ENCODE peak calls at places on chromosome 20, in eight cellular contexts. Q is prostate gland, S is K562, L is GM12892, D is breast epithelium, B is A549, H is H54, E is tibial nerve. U is an unnamed sample.
A peak's percentile ranks its signal among the peaks of the same experiment; 100 is the strongest.

GRCh38 chr20:37726321-37726720 is 32.5 kb downstream of the CTNNBL1 start:
- DNase-seq in Q (no peak), L (no peak), E (no peak), D (no peak), B (no peak), S (no peak), H (no peak), U (no peak)

GRCh38 chr20:5480824-5481600 is 164.3 kb upstream of the PROKR2 start:
- DNase-seq in L (no peak), B (no peak), D (no peak), Q (no peak), E (no peak), H (no peak), S (no peak), U (no peak)

GRCh38 chr20:1509237-1509636 is 18.0 kb upstream of the SIRPB2 start:
- DNase-seq in B (peak; percentile 26), E (no peak), Q (no peak), L (no peak), S (no peak), H (peak; percentile 10), D (no peak), U (no peak)

GRCh38 chr20:19757973-19758887 is at the start of gene RIN2:
- DNase-seq in H (peak; percentile 91), S (peak; percentile 7), B (peak; percentile 98), D (peak; percentile 89), Q (peak; percentile 94), E (peak; percentile 71), L (peak; percentile 18), U (no peak)

GRCh38 chr20:14062786-14063185 is 67.5 kb downstream of the MACROD2 start:
- DNase-seq in H (no peak), D (no peak), Q (no peak), L (no peak), S (no peak), E (no peak), B (no peak), U (no peak)

GRCh38 chr20:32336918-32337347 is 21.2 kb upstream of the ASXL1 start:
- DNase-seq in D (no peak), L (no peak), B (peak; percentile 44), S (peak; percentile 38), H (no peak), E (no peak), Q (no peak), U (peak; percentile 58)

GRCh38 chr20:54474866-54475265 is 527 bp upstream of the DOK5 start:
- DNase-seq in L (no peak), H (no peak), Q (no peak), D (no peak), S (no peak), E (no peak), B (no peak), U (no peak)

GRCh38 chr20:5845686-5846651 is 95.8 kb downstream of the SHLD1 start:
- DNase-seq in E (no peak), B (no peak), S (no peak), Q (no peak), D (no peak), L (no peak), H (no peak), U (no peak)

GRCh38 chr20:14991023-14991422 is 653.6 kb upstream of the FLRT3 start:
- DNase-seq in D (no peak), Q (no peak), B (no peak), L (no peak), E (no peak), S (no peak), H (no peak), U (no peak)

GRCh38 chr20:36311141-36311853 is 5.2 kb downstream of the DLGAP4 start:
- DNase-seq in S (no peak), B (no peak), D (no peak), E (no peak), Q (no peak), L (no peak), H (no peak), U (no peak)

GRCh38 chr20:18428490-18429173 is 38.2 kb downstream of the DZANK1 start:
- DNase-seq in H (no peak), E (no peak), L (no peak), D (no peak), S (no peak), Q (no peak), B (no peak), U (no peak)

DNA sequence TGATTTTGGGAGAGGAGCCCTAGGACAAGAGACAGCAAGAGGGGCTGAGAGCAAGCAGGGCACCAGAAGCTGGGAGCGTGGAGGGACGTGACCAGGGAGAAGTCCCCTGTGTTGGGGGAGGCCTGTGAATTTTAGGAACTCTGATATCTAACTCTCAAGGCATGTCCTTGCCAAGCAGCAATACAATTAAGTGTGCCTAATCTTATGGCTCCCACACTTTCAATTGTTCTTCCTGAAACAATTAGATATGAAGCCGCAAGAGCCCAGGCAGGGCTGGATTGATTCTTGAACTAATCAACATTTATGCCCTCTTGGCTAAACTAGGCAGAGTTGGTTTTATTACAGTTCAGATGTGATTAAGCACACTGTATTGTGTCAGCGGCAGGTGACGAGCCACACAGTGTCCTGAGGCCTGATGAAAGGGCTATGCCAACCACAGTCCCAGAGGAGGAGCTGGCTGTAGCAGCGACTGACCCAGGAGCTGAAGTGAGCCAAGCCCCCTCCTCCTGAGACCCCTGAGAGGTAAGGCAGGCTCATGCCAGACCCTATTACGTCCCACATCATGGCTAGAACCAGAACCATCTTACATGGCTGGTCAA is 4.2 kb upstream of the MAVS start:
- DNase-seq in Q (no peak), B (no peak), E (no peak), D (no peak), S (no peak), L (no peak), H (no peak), U (peak; percentile 61)
- TF ChIP-seq POLR2A in Q (no peak), B (no peak), E (no peak), D (no peak), S (no peak), L (no peak), H (no peak), U (no peak)

GRCh38 chr20:52054123-52054522 is 137.5 kb downstream of the ZFP64 start:
- DNase-seq in Q (no peak), B (no peak), L (no peak), H (no peak), S (no peak), E (no peak), D (no peak), U (no peak)
- TF ChIP-seq POLR2A in Q (no peak), B (no peak), L (no peak), H (no peak), S (no peak), E (no peak), D (no peak), U (no peak)

DNA sequence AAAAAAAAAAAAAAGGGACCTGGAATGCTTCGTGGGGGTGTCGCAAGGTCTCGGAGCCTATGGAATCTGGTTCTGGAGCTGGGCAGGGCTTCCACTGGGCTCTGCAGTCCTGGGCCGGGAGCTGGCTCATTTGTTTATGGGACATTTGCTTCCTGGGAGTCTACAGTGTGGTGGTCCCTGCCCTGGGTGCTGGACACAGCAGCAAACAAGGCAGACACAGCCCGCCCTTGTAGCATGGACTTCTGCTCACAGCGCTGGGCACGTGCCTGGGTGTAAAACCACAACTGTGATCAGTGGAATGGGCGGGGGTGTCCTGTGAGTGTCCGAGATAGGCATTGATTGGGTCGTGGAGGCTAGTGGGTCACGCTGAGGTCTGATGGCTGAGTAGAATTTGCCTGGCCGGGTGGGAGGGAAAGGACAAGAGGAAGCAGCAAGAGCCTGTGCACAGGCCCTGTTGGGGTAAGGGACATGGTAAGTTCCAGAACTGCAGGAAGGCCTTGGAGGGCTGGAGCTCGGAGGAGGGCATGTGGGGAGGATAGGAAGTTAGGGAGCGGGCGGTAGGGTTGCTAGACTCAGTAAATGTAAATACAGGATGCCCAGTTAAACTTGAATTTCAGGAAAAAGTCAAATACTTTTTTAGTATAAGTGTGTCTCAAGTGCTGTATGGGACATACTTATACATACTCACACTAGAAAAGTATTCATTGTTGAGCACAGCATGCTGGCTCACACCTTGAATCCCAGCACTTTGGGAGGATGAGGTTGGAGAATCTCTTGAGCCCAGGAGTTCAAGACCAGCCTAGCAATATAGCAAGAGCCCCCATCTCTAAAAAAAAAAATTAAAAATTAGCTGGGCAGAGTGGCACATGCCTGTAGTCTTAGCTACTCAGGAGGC is 61.3 kb upstream of the PMEPA1 start:
- DNase-seq in Q (no peak), S (no peak), D (no peak), B (no peak), E (no peak), L (no peak), H (no peak), U (no peak)
- TF ChIP-seq POLR2A in Q (no peak), S (no peak), D (no peak), B (no peak), E (no peak), L (no peak), H (no peak), U (no peak)

DNA sequence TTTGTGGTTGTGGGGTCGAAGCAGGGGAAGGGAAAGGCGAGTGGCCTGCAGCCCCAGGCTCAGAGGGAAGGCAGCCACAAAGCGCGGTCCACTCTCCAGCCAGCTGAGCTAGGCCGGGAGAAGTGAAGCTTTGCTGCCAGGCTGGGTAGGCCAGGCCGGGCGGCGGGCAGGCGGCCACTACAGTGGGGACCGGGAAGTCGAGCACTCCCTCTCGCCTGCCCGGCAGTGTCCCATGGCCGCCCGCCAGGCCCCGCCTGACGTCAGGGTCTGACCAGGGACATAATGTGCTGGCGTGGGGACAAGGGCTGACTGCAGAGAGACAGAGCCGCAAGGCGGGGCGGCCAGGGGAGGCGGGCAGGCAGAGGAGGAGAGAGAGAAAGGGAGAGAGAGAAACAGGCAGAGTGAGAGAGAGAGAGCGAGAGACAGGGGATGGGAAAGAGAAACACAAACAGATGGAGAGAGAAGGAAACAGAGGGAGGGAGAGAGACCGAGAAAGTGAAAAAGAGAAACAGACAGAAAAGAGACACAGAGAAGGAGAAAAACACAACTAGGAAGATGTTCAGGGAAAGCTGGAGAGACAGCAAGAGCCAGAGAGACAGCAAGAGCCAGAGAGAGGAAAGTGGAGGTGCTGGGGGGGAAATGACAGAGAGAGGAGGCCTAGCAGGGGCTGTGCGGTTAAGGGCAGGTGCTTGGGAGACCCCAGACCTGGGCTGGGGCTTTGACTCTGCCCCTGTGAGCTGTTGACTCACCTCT is 94.5 kb upstream of the PTPN1 start:
- DNase-seq in S (no peak), L (no peak), E (peak; percentile 100), D (peak; percentile 99), B (peak; percentile 39), H (peak; percentile 63), Q (peak; percentile 100), U (no peak)
- TF ChIP-seq POLR2A in S (no peak), L (no peak), E (peak; percentile 78), D (no peak), B (no peak), H (no peak), Q (peak; percentile 82), U (no peak)

GRCh38 chr20:56358070-56358469 is 704 bp upstream of the FAM210B start:
- DNase-seq in S (no peak), L (no peak), Q (peak; percentile 17), E (no peak), B (no peak), D (no peak), H (no peak), U (no peak)

GRCh38 chr20:56360133-56360898 is 1.5 kb downstream of the FAM210B start:
- DNase-seq in H (no peak), L (no peak), S (no peak), Q (peak; percentile 30), D (no peak), E (no peak), B (no peak), U (peak; percentile 54)

GRCh38 chr20:56360899-56361199 is 2.1 kb downstream of the FAM210B start:
- DNase-seq in S (no peak), H (no peak), D (no peak), E (no peak), L (no peak), B (no peak), Q (no peak), U (peak; percentile 47)

GRCh38 chr20:56359212-56360132 is 698 bp downstream of the FAM210B start:
- DNase-seq in S (no peak), D (peak; percentile 80), Q (peak; percentile 69), H (peak; percentile 73), E (no peak), L (no peak), B (peak; percentile 30), U (peak; percentile 77)

GRCh38 chr20:56358600-56359211 is at the start of gene FAM210B:
- DNase-seq in E (peak; percentile 71), S (peak; percentile 97), H (peak; percentile 97), L (peak; percentile 96), B (peak; percentile 83), D (peak; percentile 87), Q (peak; percentile 87), U (peak; percentile 94)
- TF ChIP-seq POLR2A in E (peak; percentile 61), S (no peak), H (peak; percentile 68), L (no peak), B (peak; percentile 65), D (no peak), Q (peak; percentile 52), U (peak; percentile 52)